ENCODE peak calls at places on chromosomes 12 and 14, in ten cellular contexts. I is Calu3; O is HTR-8/SVneo; A is activated CD8-positive, alpha-beta memory T cell treated with anti-CD3 and anti-CD28 coated beads, Interleukin-2, amount 50 U/mL, for 48 hours; S is activated CD4-positive, alpha-beta T cell treated with anti-CD3 and anti-CD28 coated beads, Interleukin-2, amount 10 ng/mL, durations not matched to agents 7 days and 5 days; R is K562; Z is tibial nerve; L is stimulated activated CD4-positive, alpha-beta T cell treated with anti-CD3 and anti-CD28 coated beads, Interleukin-12 subunit alpha, Interleukin-12 subunit beta, amount 100 ng/mL, for 24 hours; G is stomach; B is right cardiac atrium. Q is an unnamed sample.

GRCh38 chr14:65411656-65412188 is 808 bp upstream of the FUT8 start:
- DNase-seq in R (peak), O (peak), L (peak), I (peak), B (peak), G (peak), Z (peak), A (peak), S (peak), Q (peak)

GRCh38 chr14:101714394-101714793 is 47.1 kb upstream of the PPP2R5C start:
- DNase-seq in S (no peak), R (peak), L (no peak), I (no peak), B (no peak), O (no peak), A (no peak), G (no peak), Z (no peak), Q (no peak)

GRCh38 chr12:127051139-127051538 is 1215.8 kb upstream of the TMEM132C start:
- DNase-seq in R (no peak), B (no peak), S (no peak), A (no peak), L (no peak), I (no peak), O (no peak), G (no peak), Z (no peak), Q (no peak)

GRCh38 chr12:108369736-108370396 is 30.8 kb upstream of the CMKLR1 start:
- DNase-seq in B (no peak), L (no peak), S (no peak), R (no peak), Z (no peak), G (no peak), A (no peak), O (no peak), I (no peak), Q (no peak)

GRCh38 chr12:123923927-123924326 is 48.7 kb downstream of the CCDC92 start:
- DNase-seq in Z (no peak), I (no peak), S (no peak), G (no peak), A (no peak), B (no peak), L (no peak), O (no peak), R (no peak), Q (no peak)

GRCh38 chr12:32419520-32419960 is 20.2 kb downstream of the FGD4 start:
- DNase-seq in L (no peak), A (no peak), S (no peak), G (no peak), R (peak), O (no peak), B (no peak), I (no peak), Z (no peak), Q (no peak)

GRCh38 chr12:42498549-42499247 is 90.8 kb downstream of the PRICKLE1 start:
- DNase-seq in S (no peak), G (no peak), Z (no peak), L (no peak), A (no peak), I (no peak), R (no peak), O (no peak), B (no peak), Q (no peak)

GRCh38 chr12:100229036-100229635 is 28.5 kb downstream of the ACTR6 start:
- DNase-seq in Z (no peak), L (no peak), O (peak), G (no peak), A (no peak), B (no peak), I (peak), S (no peak), R (peak), Q (no peak)

GRCh38 chr14:75615200-75615599 is 36.8 kb downstream of the FLVCR2 start:
- DNase-seq in S (no peak), Z (no peak), O (no peak), R (no peak), L (no peak), G (no peak), A (no peak), B (peak), I (no peak), Q (no peak)

GRCh38 chr12:57744194-57744776 is 554 bp upstream of the TSPAN31 start:
- DNase-seq in O (no peak), I (peak), B (peak), Z (peak), R (peak), G (peak), A (peak), S (peak), L (peak), Q (peak)

GRCh38 chr14:31829256-31829923 is 247.7 kb upstream of the ARHGAP5 start:
- DNase-seq in B (no peak), R (peak), O (no peak), S (no peak), G (no peak), I (no peak), A (no peak), Z (no peak), L (no peak), Q (no peak)

GRCh38 chr14:77219591-77219990 is 38.0 kb downstream of the TMEM63C start:
- DNase-seq in S (no peak), B (no peak), I (no peak), R (no peak), Z (no peak), G (peak), O (no peak), L (no peak), A (no peak), Q (no peak)

GRCh38 chr12:15536446-15536845 is 214.1 kb downstream of the PTPRO start:
- DNase-seq in A (no peak), I (no peak), S (no peak), R (no peak), Z (no peak), L (no peak), G (no peak), B (no peak), O (no peak), Q (no peak)

GRCh38 chr14:63203618-63204406 is 431 bp upstream of the RHOJ start:
- DNase-seq in G (peak), L (no peak), R (peak), O (peak), A (no peak), S (no peak), I (peak), B (peak), Z (peak), Q (peak)

GRCh38 chr14:39704581-39704980 is 272.3 kb upstream of the FBXO33 start:
- DNase-seq in G (no peak), B (no peak), R (no peak), Z (no peak), L (no peak), S (no peak), O (no peak), I (no peak), A (no peak), Q (no peak)

GRCh38 chr12:114334395-114334794 is 71.5 kb downstream of the TBX5 start:
- DNase-seq in A (no peak), R (no peak), O (no peak), G (no peak), B (no peak), S (no peak), Z (no peak), L (no peak), I (no peak), Q (no peak)

GRCh38 chr12:107468182-107468581 is 217.4 kb upstream of the PWP1 start:
- DNase-seq in S (no peak), Z (no peak), O (no peak), I (no peak), R (no peak), G (no peak), B (no peak), L (no peak), A (no peak), Q (no peak)

GRCh38 chr14:41299924-41300323 is 306.8 kb upstream of the LRFN5 start:
- DNase-seq in S (no peak), Z (no peak), I (no peak), R (no peak), B (no peak), O (no peak), G (no peak), A (no peak), L (no peak), Q (no peak)